ENCODE peak calls at places on chromosomes 4 and X, in five cellular contexts. One of them, this sample, is unnamed. For H3K4me1, the result is how much of the 10 kb centered on the place peaks cover.

GRCh38 chr4:55931833-55932232 is 16.9 kb upstream of the CEP135 start:
- DNase-seq in astrocyte: peak
- DNase-seq in colonic mucosa: no peak
- DNase-seq in lower lobe of right lung: no peak
- DNase-seq in GM23338: no peak
- DNase-seq in this sample: peak

GRCh38 chr4:113539408-113539807 is 222.1 kb downstream of the CAMK2D start:
- DNase-seq in astrocyte: peak
- DNase-seq in GM23338: no peak
- DNase-seq in colonic mucosa: no peak
- DNase-seq in lower lobe of right lung: no peak
- DNase-seq in this sample: no peak

GRCh38 chrX:22559506-22559905 is 286.8 kb downstream of the CBLL2 start:
- DNase-seq in GM23338: no peak
- DNase-seq in lower lobe of right lung: no peak
- DNase-seq in astrocyte: peak
- DNase-seq in colonic mucosa: no peak
- DNase-seq in this sample: no peak

GRCh38 chr4:184143770-184144564 is 73.7 kb downstream of the ENPP6 start:
- DNase-seq in GM23338: peak
- DNase-seq in astrocyte: no peak
- DNase-seq in lower lobe of right lung: no peak
- DNase-seq in colonic mucosa: no peak
- DNase-seq in this sample: no peak

GRCh38 chrX:63561425-63561824 is 210.3 kb upstream of the SPIN4 start:
- DNase-seq in lower lobe of right lung: no peak
- DNase-seq in astrocyte: no peak
- DNase-seq in GM23338: no peak
- DNase-seq in colonic mucosa: no peak
- DNase-seq in this sample: peak

GRCh38 chr4:46277165-46277951 is 112.6 kb downstream of the GABRA2 start:
- DNase-seq in colonic mucosa: no peak
- DNase-seq in GM23338: no peak
- DNase-seq in astrocyte: no peak
- DNase-seq in lower lobe of right lung: peak
- DNase-seq in this sample: no peak

GRCh38 chrX:68059469-68059868 is 373.8 kb downstream of the OPHN1 start:
- DNase-seq in astrocyte: no peak
- DNase-seq in lower lobe of right lung: no peak
- DNase-seq in GM23338: no peak
- DNase-seq in colonic mucosa: no peak
- DNase-seq in this sample: no peak

GRCh38 chr4:87087015-87087920 is 133.2 kb downstream of the KLHL8 start:
- DNase-seq in lower lobe of right lung: no peak
- DNase-seq in GM23338: no peak
- DNase-seq in astrocyte: no peak
- DNase-seq in colonic mucosa: no peak
- DNase-seq in this sample: no peak

GRCh38 chr4:164428561-164428960 is 325.4 kb upstream of the SMIM31 start:
- DNase-seq in lower lobe of right lung: no peak
- DNase-seq in astrocyte: no peak
- DNase-seq in GM23338: no peak
- DNase-seq in colonic mucosa: no peak
- DNase-seq in this sample: no peak

GRCh38 chrX:623599-624323 is 6.8 kb upstream of the SHOX start:
- DNase-seq in lower lobe of right lung: no peak
- DNase-seq in GM23338: peak
- DNase-seq in colonic mucosa: no peak
- DNase-seq in astrocyte: no peak
- DNase-seq in this sample: no peak

GRCh38 chrX:66110112-66110511 is 53.9 kb upstream of the HEPH start:
- DNase-seq in colonic mucosa: peak
- DNase-seq in GM23338: peak
- DNase-seq in lower lobe of right lung: no peak
- DNase-seq in astrocyte: no peak
- DNase-seq in this sample: peak

GRCh38 chr4:81807927-81808672 is 336.4 kb upstream of the RASGEF1B start:
- DNase-seq in astrocyte: no peak
- DNase-seq in lower lobe of right lung: no peak
- DNase-seq in colonic mucosa: no peak
- DNase-seq in GM23338: no peak
- DNase-seq in this sample: peak

GRCh38 chr4:40423735-40424134 is 88.6 kb downstream of the CHRNA9 start:
- DNase-seq in astrocyte: peak
- DNase-seq in colonic mucosa: no peak
- DNase-seq in GM23338: no peak
- DNase-seq in lower lobe of right lung: no peak
- DNase-seq in this sample: no peak

GRCh38 chr4:150389896-150390530 is 191.9 kb upstream of the MAB21L2 start:
- DNase-seq in lower lobe of right lung: no peak
- DNase-seq in GM23338: no peak
- DNase-seq in astrocyte: peak
- DNase-seq in colonic mucosa: no peak
- DNase-seq in this sample: no peak

DNA sequence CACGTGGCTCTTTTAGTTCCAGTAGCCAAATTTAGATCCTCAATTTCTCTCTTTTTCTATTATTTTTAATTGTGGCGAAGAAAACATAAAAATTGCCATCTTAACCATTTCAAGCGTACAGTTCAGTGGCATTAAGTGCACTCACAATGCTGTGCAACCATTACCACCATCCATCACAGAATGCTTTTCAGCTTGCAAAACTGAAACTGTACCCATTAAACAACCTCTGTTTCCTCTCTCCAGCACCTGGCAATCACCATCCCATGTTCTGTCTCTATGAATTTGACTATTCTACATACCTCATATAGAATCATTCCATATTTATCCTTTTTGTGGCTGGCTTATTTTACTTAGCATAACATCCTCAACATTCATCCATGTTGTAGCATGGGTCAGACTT is 74.9 kb downstream of the METTL14 start:
- DNase-seq in colonic mucosa: no peak
- DNase-seq in lower lobe of right lung: no peak
- DNase-seq in astrocyte: no peak
- DNase-seq in GM23338: no peak
- DNase-seq in this sample: no peak
- H3K4me1 ChIP-seq in colonic mucosa: under half
- H3K4me1 ChIP-seq in lower lobe of right lung: under half
- H3K4me1 ChIP-seq in astrocyte: under half
- H3K4me1 ChIP-seq in GM23338: under half
- H3K4me1 ChIP-seq in this sample: under half

GRCh38 chrX:6026980-6027379 is 201.7 kb downstream of the NLGN4X start:
- DNase-seq in colonic mucosa: no peak
- DNase-seq in GM23338: peak
- DNase-seq in lower lobe of right lung: no peak
- DNase-seq in astrocyte: no peak
- DNase-seq in this sample: no peak
- H3K4me3 ChIP-seq in colonic mucosa: no peak
- H3K4me3 ChIP-seq in GM23338: peak
- H3K4me3 ChIP-seq in lower lobe of right lung: no peak
- H3K4me3 ChIP-seq in astrocyte: no peak
- H3K4me3 ChIP-seq in this sample: no peak

DNA sequence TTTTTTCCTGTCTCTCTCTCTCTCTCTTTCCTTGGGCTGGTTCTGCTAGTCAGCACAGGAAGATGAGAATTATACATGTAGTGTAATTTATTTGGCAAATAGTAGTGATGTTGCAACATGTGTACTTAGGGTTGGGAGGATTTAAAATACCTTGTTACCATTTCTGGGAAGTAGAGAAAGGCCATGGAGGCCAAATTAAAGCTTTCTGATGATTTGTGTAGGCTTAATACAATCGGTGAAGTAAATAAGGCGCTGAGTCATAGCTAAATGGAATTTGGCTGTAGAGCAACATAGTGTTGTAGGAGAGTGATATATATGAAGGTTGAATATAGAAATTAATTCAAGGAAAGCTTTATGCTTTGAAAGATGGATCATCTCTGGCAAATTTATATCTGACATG is 295.3 kb downstream of the GRID2 start:
- DNase-seq in GM23338: no peak
- DNase-seq in lower lobe of right lung: no peak
- DNase-seq in colonic mucosa: no peak
- DNase-seq in astrocyte: no peak
- DNase-seq in this sample: no peak
- H3K4me1 ChIP-seq in GM23338: under half
- H3K4me1 ChIP-seq in lower lobe of right lung: under half
- H3K4me1 ChIP-seq in colonic mucosa: under half
- H3K4me1 ChIP-seq in astrocyte: under half
- H3K4me1 ChIP-seq in this sample: under half

DNA sequence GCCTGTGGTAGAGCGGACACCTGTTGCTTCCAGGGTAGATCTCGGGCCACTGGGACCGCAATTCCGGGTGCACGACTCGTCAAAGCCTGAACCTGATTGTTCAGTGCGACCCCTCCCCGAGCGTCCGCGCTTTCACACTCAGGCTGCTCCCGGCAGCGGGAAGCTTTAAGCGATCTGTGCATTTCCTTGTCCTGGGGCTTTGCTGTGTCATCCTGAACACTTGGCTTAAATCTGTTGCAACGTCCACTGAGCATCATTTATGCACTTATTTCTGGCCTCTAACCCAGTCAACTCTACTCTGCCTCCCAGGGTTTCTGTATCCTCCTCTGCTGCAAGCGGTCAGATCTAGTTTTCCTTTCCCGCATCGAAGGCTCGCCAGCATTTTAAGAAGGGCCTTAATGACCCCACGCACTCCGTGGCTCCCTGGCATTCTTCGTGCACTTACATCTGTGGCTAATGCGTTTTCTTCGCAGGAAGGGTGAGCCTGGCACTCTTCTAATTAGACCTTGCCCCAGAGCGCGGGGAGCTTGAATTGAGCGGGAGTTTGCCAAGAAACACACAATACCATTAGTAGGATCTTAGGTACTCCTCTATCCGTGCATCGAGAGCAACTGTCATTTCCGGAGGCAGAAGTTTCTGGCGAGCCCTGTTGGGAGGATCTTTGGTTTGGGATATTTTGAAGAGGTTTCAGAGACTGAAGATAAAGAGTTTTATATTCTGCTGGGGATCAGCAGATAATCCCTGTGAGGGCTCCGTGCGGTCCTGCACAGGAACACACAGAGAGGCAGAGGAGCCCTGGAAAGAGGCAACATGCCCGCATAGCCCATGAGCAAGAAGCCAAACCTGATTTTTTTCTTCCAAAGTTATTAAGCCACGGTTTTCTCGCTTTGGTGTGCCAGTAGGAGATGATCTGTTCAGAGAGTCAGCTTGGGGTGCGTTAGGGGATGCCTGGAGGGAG is 654 bp upstream of the DDIT4L start:
- DNase-seq in lower lobe of right lung: no peak
- DNase-seq in GM23338: peak
- DNase-seq in colonic mucosa: no peak
- DNase-seq in astrocyte: no peak
- DNase-seq in this sample: peak
- H3K4me3 ChIP-seq in lower lobe of right lung: peak
- H3K4me3 ChIP-seq in GM23338: peak
- H3K4me3 ChIP-seq in colonic mucosa: peak
- H3K4me3 ChIP-seq in astrocyte: peak
- H3K4me3 ChIP-seq in this sample: peak

GRCh38 chr4:119034276-119035008 is 101.2 kb upstream of the MYOZ2 start:
- DNase-seq in lower lobe of right lung: no peak
- DNase-seq in GM23338: peak
- DNase-seq in colonic mucosa: no peak
- DNase-seq in astrocyte: peak
- DNase-seq in this sample: peak

GRCh38 chr4:119039160-119039559 is 96.5 kb upstream of the MYOZ2 start:
- DNase-seq in lower lobe of right lung: no peak
- DNase-seq in GM23338: no peak
- DNase-seq in astrocyte: no peak
- DNase-seq in colonic mucosa: no peak
- DNase-seq in this sample: no peak

GRCh38 chr4:119037709-119038463 is 97.7 kb upstream of the MYOZ2 start:
- DNase-seq in astrocyte: no peak
- DNase-seq in GM23338: no peak
- DNase-seq in colonic mucosa: no peak
- DNase-seq in lower lobe of right lung: no peak
- DNase-seq in this sample: no peak

GRCh38 chr4:119038465-119038864 is 97.2 kb upstream of the MYOZ2 start:
- DNase-seq in colonic mucosa: no peak
- DNase-seq in astrocyte: peak
- DNase-seq in lower lobe of right lung: no peak
- DNase-seq in GM23338: no peak
- DNase-seq in this sample: no peak

GRCh38 chr4:119035941-119036737 is 99.5 kb upstream of the MYOZ2 start:
- DNase-seq in astrocyte: peak
- DNase-seq in colonic mucosa: no peak
- DNase-seq in GM23338: no peak
- DNase-seq in lower lobe of right lung: no peak
- DNase-seq in this sample: no peak
- H3K4me1 ChIP-seq in astrocyte: under half
- H3K4me1 ChIP-seq in colonic mucosa: under half
- H3K4me1 ChIP-seq in GM23338: under half
- H3K4me1 ChIP-seq in lower lobe of right lung: under half
- H3K4me1 ChIP-seq in this sample: under half

DNA sequence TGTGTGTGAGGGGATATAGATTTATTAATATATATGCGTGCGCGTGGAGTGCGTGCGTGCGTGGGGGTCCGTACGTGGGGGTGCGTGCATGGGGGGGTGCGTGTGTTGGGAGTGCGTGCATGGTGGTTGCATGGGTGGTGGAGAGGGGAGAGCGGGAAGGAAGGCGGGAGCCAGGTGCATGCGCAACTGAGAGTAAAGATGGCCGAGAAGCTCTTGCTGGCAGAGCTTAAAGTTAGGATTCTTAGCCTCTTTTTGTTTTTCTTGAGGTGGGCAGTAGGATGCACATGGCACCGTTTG is 45.8 kb downstream of the TEX13B start:
- DNase-seq in astrocyte: no peak
- DNase-seq in colonic mucosa: no peak
- DNase-seq in GM23338: peak
- DNase-seq in lower lobe of right lung: no peak
- DNase-seq in this sample: no peak
- H3K4me3 ChIP-seq in astrocyte: peak
- H3K4me3 ChIP-seq in colonic mucosa: no peak
- H3K4me3 ChIP-seq in GM23338: peak
- H3K4me3 ChIP-seq in lower lobe of right lung: no peak
- H3K4me3 ChIP-seq in this sample: no peak

DNA sequence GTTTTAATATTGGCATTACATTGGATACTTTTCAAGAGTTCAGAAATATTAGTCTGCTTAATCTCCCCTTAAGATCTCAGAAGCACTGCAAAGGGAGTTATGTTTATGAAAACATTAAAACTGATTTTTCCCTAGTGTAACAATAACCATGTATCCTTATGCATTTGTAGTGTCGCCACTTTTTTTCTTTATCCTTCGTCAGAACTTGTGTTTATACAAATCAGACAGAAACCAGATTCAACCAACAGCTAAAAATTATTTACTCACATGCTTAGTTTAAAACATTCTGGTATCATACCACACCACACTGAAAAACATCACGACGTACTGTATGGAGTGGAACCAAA is 1.3 kb downstream of the SETD7 start:
- DNase-seq in astrocyte: no peak
- DNase-seq in lower lobe of right lung: no peak
- DNase-seq in colonic mucosa: no peak
- DNase-seq in GM23338: no peak
- DNase-seq in this sample: no peak
- H3K4me1 ChIP-seq in astrocyte: under half
- H3K4me1 ChIP-seq in lower lobe of right lung: half or more
- H3K4me1 ChIP-seq in colonic mucosa: under half
- H3K4me1 ChIP-seq in GM23338: under half
- H3K4me1 ChIP-seq in this sample: under half

GRCh38 chr4:112279025-112279881 is 6.5 kb downstream of the TIFA start:
- DNase-seq in colonic mucosa: no peak
- DNase-seq in astrocyte: no peak
- DNase-seq in lower lobe of right lung: peak
- DNase-seq in GM23338: no peak
- DNase-seq in this sample: no peak
- H3K4me3 ChIP-seq in colonic mucosa: no peak
- H3K4me3 ChIP-seq in astrocyte: no peak
- H3K4me3 ChIP-seq in lower lobe of right lung: peak
- H3K4me3 ChIP-seq in GM23338: no peak
- H3K4me3 ChIP-seq in this sample: no peak

This sample was measured in SJCRH30.